ENCODE peak calls at places on chromosome 17, in five cellular contexts. M is IMR-90, S is tibial artery, C is spleen, R is astrocyte. V is an unnamed sample.

GRCh38 chr17:29399634-29400033 is 9.5 kb downstream of the TAOK1 start:
- DNase-seq in M (no peak), S (no peak), C (no peak), R (no peak), V (no peak)

GRCh38 chr17:38672788-38673713 is 1.7 kb downstream of the EPOP start:
- DNase-seq in M (no peak), S (no peak), C (peak; percentile 76), R (no peak), V (no peak)

GRCh38 chr17:37187262-37187661 is 188.5 kb upstream of the C17orf78 start:
- DNase-seq in M (peak; percentile 49), S (no peak), C (no peak), R (peak; percentile 53), V (no peak)

GRCh38 chr17:47807421-47807820 is 14.2 kb downstream of the OSBPL7 start:
- DNase-seq in M (no peak), S (no peak), C (no peak), R (no peak), V (no peak)

GRCh38 chr17:68804777-68805176 is 150.4 kb downstream of the ABCA8 start:
- DNase-seq in M (no peak), S (no peak), C (no peak), R (no peak), V (no peak)

GRCh38 chr17:63780507-63780906 is 6.5 kb downstream of the DDX42 start:
- DNase-seq in M (peak; percentile 38), S (no peak), C (no peak), R (no peak), V (no peak)

GRCh38 chr17:39045948-39046679 is 78.9 kb upstream of the FBXO47 start:
- DNase-seq in M (no peak), S (no peak), C (no peak), R (no peak), V (peak; percentile 33)

GRCh38 chr17:16027708-16028584 is 28.3 kb downstream of the TTC19 start:
- DNase-seq in M (peak; percentile 97), S (no peak), C (no peak), R (peak; percentile 97), V (no peak)

GRCh38 chr17:72407336-72408121 is 286.7 kb downstream of the SOX9 start:
- DNase-seq in M (peak; percentile 99), S (peak; percentile 80), C (no peak), R (peak; percentile 97), V (peak; percentile 87)

GRCh38 chr17:81339502-81340296 is 44.6 kb upstream of the SLC38A10 start:
- DNase-seq in M (no peak), S (no peak), C (peak; percentile 72), R (no peak), V (no peak)
- H3K4me1 ChIP-seq in M (peaks cover 17% of the 10 kb centered on the region), S (no peaks in the 10 kb centered on the region), C (peaks cover 19% of the 10 kb centered on the region), R (peaks cover 22% of the 10 kb centered on the region), V (peaks cover 41% of the 10 kb centered on the region)

DNA sequence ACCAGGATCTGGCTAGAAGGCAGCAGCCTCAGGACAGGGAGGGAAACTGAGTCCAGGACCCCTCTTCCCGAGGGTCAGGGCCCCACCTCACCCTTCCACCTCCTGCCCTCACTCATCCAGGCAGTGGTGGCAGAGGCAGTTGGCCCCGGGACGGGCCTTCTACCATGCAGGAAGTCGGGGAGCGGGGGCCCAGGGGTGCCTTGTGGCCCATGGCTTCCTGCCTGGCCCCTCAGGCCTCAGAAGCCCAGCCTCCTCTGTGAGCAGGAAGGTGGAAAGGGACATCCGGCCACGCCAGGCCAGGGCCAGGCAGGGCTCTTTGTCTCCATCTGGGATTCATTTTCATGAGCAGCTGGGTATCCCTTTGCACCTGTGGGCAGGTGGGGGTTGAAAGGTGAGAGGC is 58.5 kb downstream of the BAHCC1 start:
- DNase-seq in M (no peak), S (no peak), C (peak; percentile 90), R (no peak), V (no peak)
- TF ChIP-seq CTCF in M (no peak), S (no peak), C (no peak), R (no peak), V (no peak)

GRCh38 chr17:5881849-5882248 is 188.3 kb upstream of the WSCD1 start:
- DNase-seq in M (no peak), S (no peak), C (no peak), R (no peak), V (no peak)

GRCh38 chr17:5883775-5884665 is 186.2 kb upstream of the WSCD1 start:
- DNase-seq in M (no peak), S (no peak), C (no peak), R (no peak), V (no peak)

GRCh38 chr17:5879424-5879823 is 190.8 kb upstream of the WSCD1 start:
- DNase-seq in M (no peak), S (no peak), C (no peak), R (no peak), V (no peak)

GRCh38 chr17:5888811-5889210 is 181.4 kb upstream of the WSCD1 start:
- DNase-seq in M (peak; percentile 2), S (no peak), C (no peak), R (peak; percentile 52), V (no peak)

DNA sequence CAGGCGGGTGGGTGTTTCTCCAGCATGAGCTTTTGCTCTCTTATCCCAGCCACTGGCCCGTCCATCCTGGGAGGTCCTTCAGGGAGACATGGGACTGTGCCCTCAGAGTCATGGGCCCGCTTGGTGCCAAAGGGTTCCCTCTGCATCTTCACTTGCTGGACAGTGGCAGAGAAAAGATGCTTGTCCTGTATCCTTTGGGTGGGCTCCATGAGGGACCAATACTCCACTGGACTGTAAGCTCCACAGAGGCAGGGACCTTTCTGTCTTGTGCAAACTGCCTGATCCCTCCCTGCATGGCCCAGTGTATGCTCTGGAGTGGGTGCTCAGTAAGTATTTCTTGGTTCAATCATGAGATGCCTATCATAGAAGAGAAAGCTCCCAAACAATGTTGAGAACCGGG is 184.8 kb upstream of the WSCD1 start:
- DNase-seq in M (no peak), S (no peak), C (no peak), R (no peak), V (no peak)
- H3K9me3 ChIP-seq in M (no peaks in the 10 kb centered on the region), S (no peaks in the 10 kb centered on the region), C (no peaks in the 10 kb centered on the region), R (no peaks in the 10 kb centered on the region), V (no peaks in the 10 kb centered on the region)

DNA sequence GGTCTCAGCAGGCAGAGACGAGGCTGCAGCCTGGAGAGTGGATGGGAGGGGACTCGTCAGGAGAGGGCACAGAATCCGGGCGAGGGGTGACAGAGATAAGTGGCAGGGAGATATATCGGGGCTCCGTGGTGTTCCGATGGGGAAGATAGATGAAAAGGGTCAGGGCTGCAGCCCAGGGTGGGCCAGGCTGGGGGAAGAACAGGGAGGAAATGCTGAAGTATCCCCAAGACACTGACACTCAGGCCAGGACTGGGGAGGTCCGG is 2.1 kb downstream of the LGALS3BP start:
- DNase-seq in M (no peak), S (no peak), C (no peak), R (no peak), V (no peak)
- H3K4me1 ChIP-seq in M (peaks cover 31% of the 10 kb centered on the region), S (no peaks in the 10 kb centered on the region), C (peaks cover 7% of the 10 kb centered on the region), R (peaks cover 25% of the 10 kb centered on the region), V (peaks cover 31% of the 10 kb centered on the region)

DNA sequence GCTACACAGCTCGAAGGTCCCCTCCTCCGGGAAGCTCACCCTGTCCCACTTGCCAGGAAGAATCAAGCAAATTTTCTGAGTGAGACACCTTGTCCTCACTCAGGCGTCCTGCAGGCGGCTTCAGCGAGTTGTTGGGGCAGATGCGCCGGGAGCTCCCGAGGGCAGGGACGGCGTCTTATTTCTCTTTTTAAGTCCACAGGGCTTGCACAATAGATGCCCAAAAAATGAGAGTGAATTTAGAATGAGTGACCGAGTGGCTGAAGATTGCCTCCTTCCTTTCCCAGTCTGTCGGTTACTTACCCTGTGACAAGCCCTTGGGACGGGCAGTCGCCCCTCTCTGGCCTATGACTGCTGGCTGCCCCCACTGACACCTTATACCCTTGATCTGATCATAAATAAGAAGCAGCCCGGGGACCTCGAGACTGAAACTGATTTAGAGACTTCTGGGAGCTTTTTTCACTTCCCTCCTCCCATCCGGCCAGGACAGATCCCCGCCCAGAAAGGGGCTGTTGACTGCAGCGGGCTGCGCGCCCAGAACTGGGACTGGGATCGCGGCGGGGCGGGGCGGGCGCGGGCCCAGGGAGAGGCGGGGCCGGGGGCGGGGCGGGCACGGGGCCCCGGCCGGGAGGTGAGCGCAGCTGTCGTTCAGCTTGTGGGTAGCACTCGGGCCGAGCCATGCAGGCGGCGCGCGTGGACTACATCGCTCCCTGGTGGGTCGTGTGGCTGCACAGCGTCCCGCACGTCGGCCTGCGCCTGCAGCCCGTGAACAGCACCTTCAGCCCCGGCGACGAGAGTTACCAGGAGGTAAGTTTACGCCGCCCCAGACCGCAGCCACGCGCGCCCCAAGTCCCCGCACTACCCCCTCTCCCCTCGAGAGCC is at the start of gene TTYH2:
- DNase-seq in M (peak; percentile 82), S (peak; percentile 96), C (peak; percentile 94), R (peak; percentile 66), V (peak; percentile 92)
- TF ChIP-seq CTCF in M (peak; percentile 27), S (peak; percentile 13), C (no peak), R (peak; percentile 6), V (no peak)

DNA sequence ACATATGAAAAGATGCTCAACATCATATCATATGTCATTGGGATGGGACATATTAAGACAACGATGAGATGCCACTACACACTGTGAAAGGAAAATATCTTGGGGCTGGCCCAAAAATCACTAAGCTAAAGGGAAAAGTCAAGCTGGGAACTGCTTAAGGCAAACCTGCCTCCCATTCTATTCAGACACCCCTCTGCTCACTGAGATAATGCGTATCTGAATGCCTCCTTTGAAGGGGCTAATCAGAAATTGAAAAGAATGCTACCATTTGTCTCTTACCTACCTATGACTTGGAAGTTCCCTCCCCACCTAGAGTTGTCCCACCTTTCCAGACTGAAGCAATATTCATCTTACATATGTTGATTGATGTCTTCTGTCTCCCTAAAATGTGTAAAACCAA is 11.2 kb upstream of the TRIM25 start:
- DNase-seq in M (no peak), S (no peak), C (no peak), R (no peak), V (no peak)
- H3K9me3 ChIP-seq in M (no peaks in the 10 kb centered on the region), S (no peaks in the 10 kb centered on the region), C (peaks cover 12% of the 10 kb centered on the region), R (no peaks in the 10 kb centered on the region), V (peaks cover 3% of the 10 kb centered on the region)

GRCh38 chr17:4849011-4849536 is 15.9 kb downstream of the MINK1 start:
- DNase-seq in M (no peak), S (no peak), C (no peak), R (no peak), V (no peak)
- H3K4me1 ChIP-seq in M (peaks cover 12% of the 10 kb centered on the region), S (no peaks in the 10 kb centered on the region), C (no peaks in the 10 kb centered on the region), R (peaks cover 3% of the 10 kb centered on the region), V (no peaks in the 10 kb centered on the region)

DNA sequence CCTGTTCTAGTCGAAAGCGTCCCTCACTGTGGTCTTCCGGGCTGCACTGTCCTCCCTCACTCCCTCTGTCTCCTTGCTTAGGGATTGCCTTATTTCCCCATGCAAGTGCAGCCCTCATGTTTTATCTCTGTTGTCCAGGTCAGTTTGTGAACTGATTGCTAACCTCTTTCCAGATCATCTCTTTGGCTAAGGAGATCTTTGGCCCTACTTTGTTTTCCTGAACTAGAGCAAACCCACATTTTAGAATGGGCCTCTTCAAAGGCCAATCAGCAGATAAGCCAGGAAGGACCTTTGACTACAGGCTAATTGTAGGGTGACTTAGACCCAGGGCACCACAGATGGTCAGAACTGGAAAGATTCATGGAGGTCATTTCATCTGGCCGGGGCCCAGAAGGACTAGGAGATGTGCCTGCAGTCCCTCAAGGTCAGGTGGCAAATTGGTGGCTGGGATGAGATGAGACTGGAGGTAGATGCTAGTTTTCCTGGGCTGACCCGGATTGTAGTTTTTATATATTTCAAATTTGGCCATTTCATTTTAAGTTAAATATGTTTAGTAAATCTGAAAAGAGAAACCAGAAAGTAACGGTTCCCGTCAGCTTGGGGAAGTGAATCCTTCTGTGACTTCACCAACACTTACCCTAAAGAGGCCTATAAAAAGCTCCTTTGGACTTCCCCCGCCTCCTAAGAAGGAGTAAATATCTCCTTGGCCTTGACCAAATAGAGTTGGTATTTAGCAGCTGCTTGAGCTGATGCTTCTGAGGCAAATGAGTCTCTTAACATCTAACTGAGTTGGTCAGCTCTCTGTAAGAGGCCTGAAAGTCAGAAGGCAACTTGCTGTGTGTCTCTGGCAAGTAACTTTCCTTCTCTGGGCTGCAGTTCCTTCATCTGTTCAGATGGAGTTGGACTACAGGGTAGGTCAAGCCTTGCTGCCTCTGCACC is 6.3 kb upstream of the SLC25A19 start:
- DNase-seq in M (no peak), S (no peak), C (no peak), R (no peak), V (no peak)
- TF ChIP-seq CTCF in M (no peak), S (no peak), C (no peak), R (no peak), V (no peak)